ENCODE peak calls at places on chromosomes 16 and 17, in four cellular contexts. D is OCI-M1, N is T-helper 1 cell, C is GM04504. B is an unnamed sample.

GRCh38 chr16:17173134-17173729 is 297.5 kb downstream of the XYLT1 start:
- DNase-seq in C (peak; percentile 17), N (no peak), D (peak; percentile 1), B (no peak)

GRCh38 chr16:72094266-72094610 is 591 bp downstream of the DHX38 start:
- DNase-seq in N (no peak), C (no peak), D (peak; percentile 61), B (no peak)

GRCh38 chr16:80441935-80442334 is 98.9 kb upstream of the DYNLRB2 start:
- DNase-seq in C (no peak), D (no peak), N (no peak), B (no peak)

GRCh38 chr16:19639986-19640421 is 78.0 kb downstream of the KNOP1 start:
- DNase-seq in C (no peak), D (peak; percentile 97), N (no peak), B (no peak)

GRCh38 chr16:57392694-57393093 is 11.9 kb upstream of the CCL17 start:
- DNase-seq in N (no peak), C (no peak), D (no peak), B (no peak)

GRCh38 chr16:81668243-81669097 is 110.6 kb upstream of the PLCG2 start:
- DNase-seq in C (no peak), D (no peak), N (no peak), B (no peak)

GRCh38 chr17:42039794-42040763 is 10.3 kb downstream of the C17orf113 start:
- DNase-seq in N (no peak), C (no peak), D (no peak), B (no peak)

GRCh38 chr17:80100035-80100323 is 1.4 kb upstream of the GAA start:
- DNase-seq in N (no peak), D (no peak), C (no peak), B (no peak)

GRCh38 chr17:44932526-44933097 is 15.0 kb downstream of the KIF18B start:
- DNase-seq in D (no peak), C (no peak), N (no peak), B (no peak)

GRCh38 chr17:61616783-61617182 is 25.8 kb upstream of the NACA2 start:
- DNase-seq in C (no peak), D (no peak), N (no peak), B (no peak)

GRCh38 chr16:78227855-78228254 is 128.4 kb downstream of the WWOX start:
- DNase-seq in N (no peak), C (no peak), D (peak; percentile 2), B (no peak)

GRCh38 chr17:2040219-2040827 is 1.5 kb upstream of the OVCA2 start:
- DNase-seq in D (no peak), C (no peak), N (no peak), B (no peak)

GRCh38 chr16:67893791-67894399 is 841 bp downstream of the PSKH1 start:
- DNase-seq in C (no peak), D (peak; percentile 48), N (no peak), B (no peak)